ENCODE peak calls at places on chromosomes 13 and 19, in four cellular contexts. One of them, this sample, is unnamed.

GRCh38 chr19:16872728-16873127 is 16.1 kb upstream of the F2RL3 start:
- DNase-seq in IMR-90: no peak
- DNase-seq in neuronal stem cell: no peak
- DNase-seq in mesendoderm: no peak
- DNase-seq in this sample: no peak

GRCh38 chr19:4971816-4972495 is 3.0 kb downstream of the KDM4B start:
- DNase-seq in neuronal stem cell: no peak
- DNase-seq in IMR-90: no peak
- DNase-seq in mesendoderm: no peak
- DNase-seq in this sample: no peak

GRCh38 chr13:72651196-72651595 is 76.2 kb downstream of the MZT1 start:
- DNase-seq in mesendoderm: peak; percentile 29
- DNase-seq in neuronal stem cell: peak; percentile 23
- DNase-seq in IMR-90: no peak
- DNase-seq in this sample: no peak

GRCh38 chr19:5961969-5962945 is 15.7 kb downstream of the RANBP3 start:
- DNase-seq in mesendoderm: no peak
- DNase-seq in neuronal stem cell: no peak
- DNase-seq in IMR-90: peak; percentile 66
- DNase-seq in this sample: peak; percentile 88

GRCh38 chr19:47231215-47232054 is 436 bp upstream of the BBC3 start:
- DNase-seq in IMR-90: peak; percentile 90
- DNase-seq in neuronal stem cell: peak; percentile 75
- DNase-seq in mesendoderm: peak; percentile 74
- DNase-seq in this sample: peak; percentile 95

GRCh38 chr19:32336259-32337111 is 8.9 kb upstream of the ZNF507 start:
- DNase-seq in mesendoderm: no peak
- DNase-seq in IMR-90: peak; percentile 59
- DNase-seq in neuronal stem cell: no peak
- DNase-seq in this sample: peak; percentile 20

GRCh38 chr19:10289836-10290438 is at the start of gene ICAM5:
- DNase-seq in IMR-90: peak; percentile 42
- DNase-seq in mesendoderm: no peak
- DNase-seq in neuronal stem cell: no peak
- DNase-seq in this sample: no peak

GRCh38 chr19:34722353-34722752 is 11.7 kb upstream of the ZNF181 start:
- DNase-seq in mesendoderm: no peak
- DNase-seq in neuronal stem cell: no peak
- DNase-seq in IMR-90: no peak
- DNase-seq in this sample: no peak

GRCh38 chr19:16417660-16418596 is 53.8 kb downstream of the EPS15L1 start:
- DNase-seq in neuronal stem cell: peak; percentile 37
- DNase-seq in IMR-90: peak; percentile 42
- DNase-seq in mesendoderm: peak; percentile 84
- DNase-seq in this sample: peak; percentile 70

GRCh38 chr13:95530178-95530577 is 22.3 kb upstream of the CLDN10 start:
- DNase-seq in neuronal stem cell: no peak
- DNase-seq in mesendoderm: no peak
- DNase-seq in IMR-90: peak; percentile 5
- DNase-seq in this sample: peak; percentile 6

GRCh38 chr13:50124536-50125305 is 109.5 kb downstream of the KCNRG start:
- DNase-seq in neuronal stem cell: peak; percentile 78
- DNase-seq in mesendoderm: peak; percentile 68
- DNase-seq in IMR-90: peak; percentile 56
- DNase-seq in this sample: peak; percentile 84
- H3K23ac ChIP-seq in neuronal stem cell: peak overlapping the region; percentile 89
- H3K23ac ChIP-seq in mesendoderm: no peak overlapping the region
- H3K23ac ChIP-seq in IMR-90: peak overlapping the region; percentile 87
- H3K23ac ChIP-seq in this sample: peak overlapping the region; percentile 100

GRCh38 chr13:46738055-46738454 is 58.9 kb downstream of the ESD start:
- DNase-seq in neuronal stem cell: no peak
- DNase-seq in mesendoderm: no peak
- DNase-seq in IMR-90: peak; percentile 28
- DNase-seq in this sample: no peak
- H3K23ac ChIP-seq in neuronal stem cell: no peak overlapping the region
- H3K23ac ChIP-seq in mesendoderm: no peak overlapping the region
- H3K23ac ChIP-seq in IMR-90: peak overlapping the region; percentile 59
- H3K23ac ChIP-seq in this sample: no peak overlapping the region

GRCh38 chr13:26716984-26717383 is 43.6 kb downstream of the GPR12 start:
- DNase-seq in neuronal stem cell: no peak
- DNase-seq in mesendoderm: no peak
- DNase-seq in IMR-90: no peak
- DNase-seq in this sample: no peak
- H3K23ac ChIP-seq in neuronal stem cell: no peak overlapping the region
- H3K23ac ChIP-seq in mesendoderm: no peak overlapping the region
- H3K23ac ChIP-seq in IMR-90: no peak overlapping the region
- H3K23ac ChIP-seq in this sample: no peak overlapping the region

GRCh38 chr13:99977912-99978780 is 3.4 kb upstream of the ZIC2 start:
- DNase-seq in neuronal stem cell: no peak
- DNase-seq in IMR-90: no peak
- DNase-seq in mesendoderm: peak; percentile 76
- DNase-seq in this sample: no peak

GRCh38 chr13:99976502-99977115 is 5.0 kb upstream of the ZIC2 start:
- DNase-seq in mesendoderm: no peak
- DNase-seq in IMR-90: no peak
- DNase-seq in neuronal stem cell: no peak
- DNase-seq in this sample: no peak

GRCh38 chr13:99978781-99979452 is 2.7 kb upstream of the ZIC2 start:
- DNase-seq in IMR-90: no peak
- DNase-seq in neuronal stem cell: no peak
- DNase-seq in mesendoderm: peak; percentile 98
- DNase-seq in this sample: no peak

GRCh38 chr13:99975626-99976025 is 4.1 kb upstream of the ZIC5 start:
- DNase-seq in neuronal stem cell: no peak
- DNase-seq in IMR-90: no peak
- DNase-seq in mesendoderm: no peak
- DNase-seq in this sample: no peak

GRCh38 chr13:99977334-99977911 is 4.2 kb upstream of the ZIC2 start:
- DNase-seq in mesendoderm: no peak
- DNase-seq in neuronal stem cell: no peak
- DNase-seq in IMR-90: no peak
- DNase-seq in this sample: no peak
- H3K23ac ChIP-seq in mesendoderm: no peak overlapping the region
- H3K23ac ChIP-seq in neuronal stem cell: no peak overlapping the region
- H3K23ac ChIP-seq in IMR-90: no peak overlapping the region
- H3K23ac ChIP-seq in this sample: no peak overlapping the region

DNA sequence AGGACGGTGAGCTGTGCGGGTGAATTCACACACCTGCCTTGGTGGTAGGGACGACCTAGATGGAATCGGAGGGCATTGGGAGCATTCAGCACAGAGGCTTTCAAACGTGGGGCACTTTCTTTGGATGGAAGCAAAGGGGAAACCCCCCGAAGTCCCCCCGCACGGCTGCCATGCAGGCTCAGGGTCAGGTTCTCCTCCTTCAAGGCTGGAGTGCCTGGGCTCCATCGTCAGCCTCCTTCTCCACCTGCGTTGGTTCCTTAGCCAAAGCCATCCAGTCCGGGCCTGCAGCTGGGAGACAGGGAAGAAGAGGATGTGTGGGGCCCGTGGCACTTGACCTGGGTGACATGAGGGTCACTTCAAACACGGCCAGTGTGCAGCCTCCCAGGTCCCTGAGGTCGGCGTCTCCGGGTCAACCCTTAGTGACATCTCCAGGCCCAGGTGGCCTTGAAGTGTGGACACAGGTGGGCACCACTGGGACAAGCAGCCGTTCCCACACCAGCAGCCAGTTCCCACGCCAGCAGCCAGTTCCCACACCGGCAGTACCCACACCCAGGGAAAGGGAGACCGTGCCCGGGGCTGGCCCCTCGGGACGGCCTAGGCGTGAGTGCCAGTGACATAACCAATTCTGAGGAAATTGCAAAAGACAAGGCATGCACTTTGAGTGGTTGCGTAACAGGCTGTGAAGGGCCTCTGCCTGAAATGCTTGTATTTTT is 116.0 kb downstream of the SOX1 start:
- DNase-seq in neuronal stem cell: no peak
- DNase-seq in IMR-90: no peak
- DNase-seq in mesendoderm: no peak
- DNase-seq in this sample: no peak
- H3K23ac ChIP-seq in neuronal stem cell: peak overlapping the region; percentile 20
- H3K23ac ChIP-seq in IMR-90: no peak overlapping the region
- H3K23ac ChIP-seq in mesendoderm: peak overlapping the region; percentile 66
- H3K23ac ChIP-seq in this sample: no peak overlapping the region

GRCh38 chr13:22193070-22193469 is 522.2 kb downstream of the FGF9 start:
- DNase-seq in neuronal stem cell: no peak
- DNase-seq in mesendoderm: no peak
- DNase-seq in IMR-90: no peak
- DNase-seq in this sample: no peak

GRCh38 chr13:22187329-22187728 is 516.5 kb downstream of the FGF9 start:
- DNase-seq in neuronal stem cell: no peak
- DNase-seq in mesendoderm: no peak
- DNase-seq in IMR-90: peak; percentile 11
- DNase-seq in this sample: no peak

GRCh38 chr13:22194106-22194810 is 523.4 kb downstream of the FGF9 start:
- DNase-seq in IMR-90: no peak
- DNase-seq in mesendoderm: no peak
- DNase-seq in neuronal stem cell: no peak
- DNase-seq in this sample: no peak

GRCh38 chr13:22189176-22190048 is 518.5 kb downstream of the FGF9 start:
- DNase-seq in IMR-90: no peak
- DNase-seq in neuronal stem cell: no peak
- DNase-seq in mesendoderm: no peak
- DNase-seq in this sample: no peak
- H3K23ac ChIP-seq in IMR-90: no peak overlapping the region
- H3K23ac ChIP-seq in neuronal stem cell: no peak overlapping the region
- H3K23ac ChIP-seq in mesendoderm: no peak overlapping the region
- H3K23ac ChIP-seq in this sample: no peak overlapping the region

GRCh38 chr19:42420055-42420544 is 7.1 kb downstream of the LIPE start:
- DNase-seq in IMR-90: peak; percentile 78
- DNase-seq in neuronal stem cell: no peak
- DNase-seq in mesendoderm: peak; percentile 78
- DNase-seq in this sample: peak; percentile 49
- H3K23ac ChIP-seq in IMR-90: no peak overlapping the region
- H3K23ac ChIP-seq in neuronal stem cell: peak overlapping the region; percentile 62
- H3K23ac ChIP-seq in mesendoderm: no peak overlapping the region
- H3K23ac ChIP-seq in this sample: no peak overlapping the region

This sample was measured in mesenchymal stem cell.